ENCODE peak calls at places on chromosomes 13 and 19, in five cellular contexts. D is H1, P is breast epithelium, W is heart left ventricle, Q is NB4. S is an unnamed sample.

GRCh38 chr13:99396446-99396845 is 89.2 kb upstream of the GPR183 start:
- DNase-seq in D (no peak), P (no peak), W (no peak), Q (no peak), S (peak)

GRCh38 chr13:41668130-41668757 is 210.9 kb downstream of the RGCC start:
- DNase-seq in D (no peak), P (no peak), W (peak), Q (peak), S (peak)

GRCh38 chr19:49222011-49222410 is 64.4 kb downstream of the TRPM4 start:
- DNase-seq in D (no peak), P (no peak), W (no peak), Q (no peak), S (no peak)

GRCh38 chr19:40776966-40777794 is 867 bp upstream of the RAB4B start:
- DNase-seq in D (peak), P (peak), W (peak), Q (peak), S (peak)

GRCh38 chr19:42396248-42396541 is 6.1 kb upstream of the CNFN start:
- DNase-seq in D (no peak), P (no peak), W (no peak), Q (peak), S (no peak)

GRCh38 chr13:38686635-38687245 is at the start of gene FREM2:
- DNase-seq in D (peak), P (no peak), W (no peak), Q (no peak), S (no peak)

GRCh38 chr13:20713014-20713376 is 9.5 kb downstream of the IL17D start:
- DNase-seq in D (no peak), P (no peak), W (no peak), Q (no peak), S (no peak)

GRCh38 chr13:76708138-76708537 is 178.1 kb downstream of the KCTD12 start:
- DNase-seq in D (no peak), P (no peak), W (no peak), Q (no peak), S (no peak)

GRCh38 chr13:97849305-97849704 is 104.2 kb upstream of the IPO5 start:
- DNase-seq in D (no peak), P (no peak), W (no peak), Q (peak), S (no peak)

GRCh38 chr19:44738603-44739585 is 9.6 kb upstream of the BCL3 start:
- DNase-seq in D (no peak), P (no peak), W (no peak), Q (no peak), S (no peak)

GRCh38 chr19:54432144-54432738 is 16.8 kb upstream of the LENG8 start:
- DNase-seq in D (no peak), P (no peak), W (no peak), Q (no peak), S (no peak)

GRCh38 chr13:79522583-79522982 is 41.6 kb downstream of the NDFIP2 start:
- DNase-seq in D (no peak), P (no peak), W (no peak), Q (peak), S (peak)

GRCh38 chr19:31144069-31144468 is 205.2 kb downstream of the TSHZ3 start:
- DNase-seq in D (no peak), P (no peak), W (no peak), Q (no peak), S (peak)

GRCh38 chr19:53157601-53158000 is 1.3 kb downstream of the ZNF347 start:
- DNase-seq in D (peak), P (no peak), W (peak), Q (no peak), S (no peak)

GRCh38 chr19:2210206-2210605 is 25.9 kb downstream of the PLEKHJ1 start:
- DNase-seq in D (no peak), P (no peak), W (no peak), Q (no peak), S (no peak)
- TF ChIP-seq POLR2A in D (no peak), P (no peak), W (no peak), Q (no peak), S (no peak)

GRCh38 chr19:6459356-6460098 is at the start of gene SLC25A23:
- DNase-seq in D (peak), P (peak), W (peak), Q (peak), S (peak)
- TF ChIP-seq POLR2A in D (no peak), P (no peak), W (no peak), Q (peak), S (no peak)

GRCh38 chr19:36687214-36688056 is at the start of gene ZNF567:
- DNase-seq in D (peak), P (peak), W (peak), Q (peak), S (peak)
- TF ChIP-seq POLR2A in D (peak), P (peak), W (peak), Q (peak), S (no peak)

DNA sequence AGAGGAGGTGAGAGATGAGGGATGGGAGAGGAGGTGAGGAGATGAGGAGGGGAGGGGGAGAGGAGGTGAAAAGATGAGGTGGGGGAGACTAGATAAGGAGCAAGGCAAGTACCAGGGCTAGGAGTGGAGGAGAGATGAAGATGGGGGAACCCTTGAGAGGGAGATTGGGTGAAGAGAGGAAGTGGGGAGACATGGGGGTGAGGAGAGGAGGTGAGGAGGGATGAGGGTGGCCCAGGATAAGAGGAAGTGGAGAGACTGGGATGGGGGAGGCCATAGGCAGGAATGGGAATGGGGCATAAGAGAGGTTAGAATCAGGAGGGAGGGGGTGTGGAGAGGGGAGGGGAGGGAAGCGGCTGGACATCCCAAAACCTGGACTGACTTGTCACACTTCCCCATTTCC is 16.7 kb upstream of the EMC10 start:
- DNase-seq in D (no peak), P (no peak), W (no peak), Q (no peak), S (no peak)
- TF ChIP-seq POLR2A in D (no peak), P (no peak), W (no peak), Q (no peak), S (no peak)

GRCh38 chr13:110869231-110869804 is 45.6 kb downstream of the ANKRD10 start:
- DNase-seq in D (no peak), P (no peak), W (peak), Q (no peak), S (no peak)

GRCh38 chr13:110868631-110869165 is 46.2 kb downstream of the ANKRD10 start:
- DNase-seq in D (peak), P (no peak), W (no peak), Q (no peak), S (no peak)

GRCh38 chr13:110872034-110872767 is 42.7 kb downstream of the ANKRD10 start:
- DNase-seq in D (peak), P (no peak), W (no peak), Q (no peak), S (no peak)

GRCh38 chr13:110867380-110867779 is 47.5 kb downstream of the ANKRD10 start:
- DNase-seq in D (peak), P (no peak), W (no peak), Q (no peak), S (no peak)

GRCh38 chr13:110869805-110870706 is 44.8 kb downstream of the ANKRD10 start:
- DNase-seq in D (peak), P (peak), W (peak), Q (peak), S (peak)
- TF ChIP-seq POLR2A in D (no peak), P (no peak), W (no peak), Q (no peak), S (no peak)

DNA sequence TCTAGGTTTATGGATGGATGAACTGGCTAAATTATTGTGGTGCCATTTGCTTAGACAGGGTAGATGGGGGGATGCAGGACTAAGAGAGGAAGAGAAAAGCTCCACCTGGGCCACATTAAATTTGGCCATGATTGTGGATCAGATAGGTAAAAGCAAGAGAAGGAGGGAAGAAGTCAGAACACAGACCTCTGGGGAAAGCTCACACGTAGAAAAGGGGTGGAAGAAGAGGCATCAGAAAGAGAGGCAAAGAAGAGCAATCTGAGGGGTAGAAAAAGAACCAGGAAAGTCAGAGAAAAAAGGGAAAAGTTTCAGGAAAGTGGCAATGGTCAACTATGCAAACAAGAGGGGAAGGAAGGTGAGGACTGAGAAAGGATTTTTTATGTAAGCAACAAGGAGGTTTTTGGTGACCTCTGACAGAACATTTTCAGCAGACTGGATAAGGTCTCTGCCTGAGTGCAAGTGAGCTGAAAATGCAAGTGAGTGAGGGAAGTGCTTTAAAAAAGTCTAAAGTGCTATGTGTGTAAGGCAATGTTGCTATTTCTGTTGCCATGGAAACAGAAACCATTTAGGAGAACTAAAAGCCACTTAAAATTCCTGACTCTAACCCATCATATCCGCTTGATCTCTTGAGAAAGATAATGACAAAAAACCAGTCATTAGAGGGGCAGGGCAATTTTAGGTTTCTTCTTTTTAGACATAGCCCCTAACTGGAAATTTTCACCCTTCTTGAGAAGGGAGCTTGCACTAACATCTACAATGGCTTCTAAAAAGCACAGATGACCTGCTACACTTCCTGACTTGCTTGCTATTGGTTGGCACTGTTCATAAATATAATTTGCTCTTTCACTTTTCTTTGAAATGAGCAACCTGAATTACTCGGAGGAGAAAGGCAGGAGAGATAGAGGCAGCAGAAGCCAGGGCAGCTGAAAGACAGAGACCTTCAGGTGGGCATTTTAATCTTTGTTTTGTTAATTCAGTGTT is at the start of gene CYSLTR2:
- DNase-seq in D (no peak), P (no peak), W (peak), Q (peak), S (no peak)
- TF ChIP-seq POLR2A in D (no peak), P (no peak), W (peak), Q (no peak), S (no peak)

DNA sequence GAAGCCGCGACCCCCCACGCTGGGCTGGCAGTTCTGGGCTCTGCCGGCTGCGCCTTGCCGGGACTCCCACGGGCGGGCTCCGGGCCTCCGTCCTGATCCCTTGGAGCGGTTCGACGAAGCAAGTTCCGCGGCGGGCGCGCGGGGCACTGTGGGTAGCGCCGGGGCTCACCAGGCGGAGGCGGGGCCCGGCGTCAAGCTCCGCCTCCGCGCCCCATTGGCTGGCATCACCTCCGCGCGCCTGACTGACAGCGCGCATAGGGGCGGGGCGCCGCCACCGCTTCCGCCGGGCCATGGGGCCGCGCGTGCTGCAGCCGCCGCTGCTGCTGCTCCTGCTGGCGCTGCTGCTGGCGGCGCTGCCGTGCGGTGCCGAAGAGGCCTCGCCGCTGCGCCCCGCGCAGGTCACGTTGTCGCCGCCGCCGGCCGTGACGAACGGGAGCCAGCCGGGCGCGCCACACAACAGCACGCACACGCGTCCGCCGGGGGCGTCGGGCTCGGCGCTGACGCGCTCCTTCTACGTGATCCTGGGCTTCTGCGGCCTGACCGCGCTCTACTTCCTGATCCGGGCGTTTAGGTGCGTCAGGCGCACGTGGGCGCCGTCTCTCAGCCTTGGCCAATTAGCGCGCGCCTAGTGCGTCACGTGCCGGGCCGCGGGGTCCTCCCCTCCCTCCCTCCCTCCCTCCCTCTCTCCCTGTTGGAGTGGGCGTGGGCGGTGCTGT is at the start of gene FAM174C:
- DNase-seq in D (peak), P (peak), W (peak), Q (peak), S (peak)
- TF ChIP-seq POLR2A in D (peak), P (peak), W (peak), Q (peak), S (no peak)

GRCh38 chr19:3983936-3984583 is 1.2 kb downstream of the EEF2 start:
- DNase-seq in D (peak), P (no peak), W (peak), Q (peak), S (peak)
- TF ChIP-seq POLR2A in D (no peak), P (no peak), W (no peak), Q (no peak), S (no peak)

DNA sequence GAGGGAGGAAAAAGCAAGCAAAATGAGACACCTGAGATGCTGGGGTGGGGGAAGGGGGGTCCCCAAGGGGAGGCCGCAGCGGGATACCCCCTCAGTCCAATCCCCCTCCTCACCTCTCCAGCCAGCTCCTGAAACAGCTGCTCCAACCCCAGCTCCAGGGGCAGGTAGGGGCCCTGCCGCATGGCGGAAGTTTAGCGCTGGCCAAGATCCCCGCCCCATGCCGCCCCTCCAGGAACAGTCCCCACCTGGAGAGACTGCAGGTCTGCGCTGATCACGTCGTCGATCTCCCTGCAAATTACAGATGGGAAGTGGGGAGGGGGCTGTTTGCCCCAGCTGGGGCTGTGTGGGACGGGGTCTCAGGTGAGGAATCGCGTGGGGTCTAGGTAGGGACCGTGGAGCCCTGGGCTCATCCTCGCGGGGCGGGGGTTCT is 9.0 kb downstream of the CAPN12 start:
- DNase-seq in D (peak), P (no peak), W (peak), Q (no peak), S (peak)
- TF ChIP-seq POLR2A in D (no peak), P (no peak), W (no peak), Q (no peak), S (no peak)

S was measured in lower leg skin.